ENCODE peak calls at places on chromosome 3, in seven cellular contexts. Z is hepatocyte, E is HCT116, N is GM23338, L is PC-9, H is OCI-LY7, A is PC-3. R is an unnamed sample. For H3K9me2, the result is how much of the 10 kb centered on the place peaks cover.

GRCh38 chr3:69866988-69867720 is 127.9 kb downstream of the MITF start:
- DNase-seq in Z (no peak), E (no peak), N (no peak), L (no peak), H (no peak), A (peak), R (no peak)

GRCh38 chr3:12896206-12896697 is 54.9 kb upstream of the RPL32 start:
- DNase-seq in Z (no peak), E (no peak), N (no peak), L (no peak), H (no peak), A (no peak), R (no peak)

GRCh38 chr3:171116365-171116764 is 89.8 kb upstream of the SLC2A2 start:
- DNase-seq in Z (no peak), E (no peak), N (no peak), L (no peak), H (no peak), A (peak), R (no peak)

GRCh38 chr3:169759256-169759655 is 5.6 kb downstream of the TERC start:
- DNase-seq in Z (no peak), E (no peak), N (no peak), L (no peak), H (peak), A (peak), R (no peak)

GRCh38 chr3:113441051-113441770 is at the start of gene CFAP44:
- DNase-seq in Z (peak), E (no peak), N (peak), L (peak), H (no peak), A (no peak), R (no peak)

GRCh38 chr3:39941941-39942340 is 132.5 kb downstream of the MYRIP start:
- DNase-seq in Z (no peak), E (no peak), N (no peak), L (no peak), H (no peak), A (no peak), R (no peak)

GRCh38 chr3:129310111-129310601 is 31.5 kb downstream of the HMCES start:
- DNase-seq in Z (peak), E (no peak), N (no peak), L (peak), H (no peak), A (peak), R (no peak)

GRCh38 chr3:192916455-192917257 is 1.0 kb downstream of the MB21D2 start:
- DNase-seq in Z (peak), E (no peak), N (peak), L (peak), H (no peak), A (peak), R (no peak)

GRCh38 chr3:117628896-117629295 is 919.3 kb downstream of the TUSC7 start:
- DNase-seq in Z (peak), E (no peak), N (no peak), L (no peak), H (peak), A (peak), R (no peak)

GRCh38 chr3:4994823-4995499 is 15.7 kb downstream of the BHLHE40 start:
- DNase-seq in Z (peak), E (peak), N (no peak), L (peak), H (no peak), A (peak), R (no peak)

GRCh38 chr3:138057384-138057783 is 47.4 kb downstream of the CLDN18 start:
- DNase-seq in Z (no peak), E (no peak), N (no peak), L (no peak), H (no peak), A (no peak), R (no peak)

GRCh38 chr3:106691476-106691875 is 685.8 kb upstream of the CCDC54 start:
- DNase-seq in Z (no peak), E (no peak), N (no peak), L (no peak), H (no peak), A (no peak), R (no peak)

GRCh38 chr3:124775776-124776336 is 45.6 kb downstream of the UMPS start:
- DNase-seq in Z (no peak), E (no peak), N (no peak), L (no peak), H (no peak), A (no peak), R (no peak)

GRCh38 chr3:10041034-10041433 is 14.8 kb downstream of the FANCD2 start:
- DNase-seq in Z (no peak), E (no peak), N (no peak), L (no peak), H (no peak), A (no peak), R (no peak)

GRCh38 chr3:151228291-151229125 is 25.5 kb upstream of the GPR171 start:
- DNase-seq in Z (peak), E (no peak), N (no peak), L (peak), H (peak), A (peak), R (no peak)

GRCh38 chr3:129063841-129064482 is 3.4 kb downstream of the GP9 start:
- DNase-seq in Z (no peak), E (no peak), N (no peak), L (no peak), H (no peak), A (no peak), R (no peak)

GRCh38 chr3:135214400-135214799 is 419.3 kb downstream of the EPHB1 start:
- DNase-seq in Z (no peak), E (no peak), N (no peak), L (no peak), H (no peak), A (no peak), R (no peak)

GRCh38 chr3:32432711-32433530 is 41.3 kb downstream of the CMTM7 start:
- DNase-seq in Z (no peak), E (no peak), N (no peak), L (no peak), H (peak), A (no peak), R (no peak)

GRCh38 chr3:183437696-183438564 is 9.5 kb upstream of the MCF2L2 start:
- DNase-seq in Z (no peak), E (no peak), N (no peak), L (no peak), H (no peak), A (no peak), R (no peak)

GRCh38 chr3:127606086-127606805 is 8.0 kb downstream of the MCM2 start:
- DNase-seq in Z (no peak), E (no peak), N (no peak), L (no peak), H (no peak), A (no peak), R (no peak)

GRCh38 chr3:44981220-44981619 is 5.2 kb downstream of the EXOSC7 start:
- DNase-seq in Z (no peak), E (no peak), N (no peak), L (peak), H (no peak), A (peak), R (no peak)

GRCh38 chr3:8529197-8529637 is 27.6 kb downstream of the LMCD1 start:
- DNase-seq in Z (peak), E (no peak), N (peak), L (no peak), H (no peak), A (no peak), R (no peak)

GRCh38 chr3:152470095-152470494 is 201.4 kb downstream of the MBNL1 start:
- DNase-seq in Z (no peak), E (no peak), N (no peak), L (no peak), H (no peak), A (no peak), R (no peak)

GRCh38 chr3:175716451-175716850 is 857.3 kb downstream of the NAALADL2 start:
- DNase-seq in Z (no peak), E (no peak), N (no peak), L (no peak), H (no peak), A (no peak), R (no peak)

GRCh38 chr3:72593881-72594397 is 254.3 kb downstream of the SHQ1 start:
- DNase-seq in Z (no peak), E (no peak), N (no peak), L (no peak), H (no peak), A (no peak), R (no peak)

DNA sequence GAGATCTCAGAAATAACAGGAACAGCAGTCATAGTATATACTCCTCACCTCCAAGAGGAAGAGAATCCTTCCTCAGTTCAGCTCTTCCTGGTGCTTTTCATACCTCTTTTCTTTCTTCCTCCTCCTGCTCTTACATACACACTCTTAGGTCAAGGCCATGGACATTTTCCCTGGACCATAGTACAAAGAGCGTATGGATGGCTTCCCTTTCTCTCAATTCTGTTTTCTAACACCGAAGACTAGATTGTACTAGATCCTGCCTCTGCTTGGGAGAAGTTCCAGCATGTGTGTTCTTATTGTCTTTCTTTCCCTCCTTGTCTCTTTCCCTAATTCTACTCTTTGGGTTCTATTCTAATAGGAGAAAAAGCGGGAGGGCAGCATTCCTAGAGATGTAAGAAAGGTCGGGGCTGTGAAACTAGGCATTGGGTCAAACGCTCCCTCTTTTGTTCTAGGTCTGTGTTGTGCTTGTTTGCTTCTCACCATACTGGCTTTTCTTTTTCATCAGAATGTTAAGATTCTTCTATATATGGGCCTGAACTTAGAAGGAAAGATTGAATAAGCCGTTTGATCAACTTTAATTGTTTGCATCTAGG is 77.4 kb downstream of the VPS8 start:
- DNase-seq in Z (no peak), E (no peak), N (peak), L (no peak), H (no peak), A (no peak), R (no peak)
- H3K27ac ChIP-seq in Z (no peak), E (no peak), N (peak), L (no peak), H (no peak), A (no peak), R (no peak)

GRCh38 chr3:14344351-14344750 is 58.1 kb upstream of the SLC6A6 start:
- DNase-seq in Z (no peak), E (no peak), N (peak), L (no peak), H (no peak), A (no peak), R (no peak)
- H3K9me2 ChIP-seq in Z (under half), E (under half), N (under half), L (under half), H (under half), A (under half), R (under half)

DNA sequence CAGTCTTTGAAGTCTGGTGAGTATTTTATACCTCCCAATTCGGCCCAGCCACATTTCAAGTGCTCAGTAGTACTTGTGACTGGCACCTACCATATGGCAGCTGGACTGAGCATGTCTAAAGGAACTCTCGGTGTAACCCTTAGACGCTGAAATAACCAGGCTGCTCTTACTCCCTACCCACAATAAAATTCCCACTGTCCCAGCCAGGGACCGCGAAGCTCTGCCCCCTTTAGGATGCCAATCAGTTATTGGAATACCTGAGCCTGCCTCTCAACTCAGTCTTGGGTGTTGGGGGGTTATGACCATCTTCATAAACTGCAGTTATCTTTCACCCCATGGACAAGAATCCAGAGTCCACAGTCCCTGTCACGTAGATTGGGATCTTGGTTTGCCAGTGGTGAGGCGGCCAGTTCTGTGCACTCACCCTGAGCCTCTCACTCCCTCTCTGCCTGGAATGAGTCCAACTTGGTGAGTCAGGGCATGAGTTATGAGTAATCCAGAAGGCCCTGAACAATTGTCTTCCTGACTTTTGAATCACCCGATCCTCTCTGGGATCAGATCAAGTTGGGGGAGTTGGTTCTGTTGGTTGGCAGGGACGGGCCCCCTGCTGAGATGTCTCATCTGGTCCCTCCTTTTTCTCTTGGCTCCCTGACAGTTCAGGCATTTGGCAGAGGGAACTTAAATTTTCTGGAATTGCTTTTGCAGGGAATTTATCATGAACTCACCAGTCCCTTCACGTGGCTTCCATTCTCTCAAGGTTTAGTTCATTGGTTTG is 120.1 kb upstream of the UBE2E1 start:
- DNase-seq in Z (peak), E (peak), N (peak), L (peak), H (no peak), A (peak), R (no peak)
- H3K27ac ChIP-seq in Z (no peak), E (peak), N (no peak), L (peak), H (no peak), A (peak), R (no peak)

GRCh38 chr3:160815280-160815679 is 59.2 kb downstream of the PPM1L start:
- DNase-seq in Z (no peak), E (no peak), N (peak), L (no peak), H (no peak), A (no peak), R (no peak)
- H3K9me2 ChIP-seq in Z (under half), E (under half), N (under half), L (under half), H (under half), A (under half), R (under half)

DNA sequence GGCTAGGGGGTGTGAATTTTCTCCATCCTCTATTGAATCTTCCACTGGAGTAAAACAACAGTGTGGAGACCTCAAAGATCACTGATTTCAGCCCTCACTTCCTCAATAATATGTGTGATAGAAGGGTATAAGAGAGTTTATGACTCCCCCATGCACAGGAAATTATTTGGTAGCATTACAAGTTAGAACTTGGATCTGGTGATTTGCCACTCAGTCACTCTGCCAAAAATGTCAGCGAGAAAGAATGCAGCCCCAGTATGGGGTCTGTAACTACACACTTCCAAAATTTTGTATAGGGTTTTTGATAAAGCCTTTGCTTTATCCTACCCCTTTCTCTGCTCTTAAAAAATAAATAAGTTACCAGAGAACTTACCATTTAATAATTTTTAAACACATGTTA is 81.0 kb upstream of the KCNMB2 start:
- DNase-seq in Z (no peak), E (no peak), N (no peak), L (no peak), H (no peak), A (no peak), R (no peak)
- H3K27ac ChIP-seq in Z (no peak), E (no peak), N (no peak), L (no peak), H (no peak), A (no peak), R (no peak)

GRCh38 chr3:14864131-14864530 is 45.4 kb downstream of the FGD5 start:
- DNase-seq in Z (no peak), E (no peak), N (no peak), L (no peak), H (no peak), A (no peak), R (no peak)
- H3K9me2 ChIP-seq in Z (under half), E (under half), N (under half), L (under half), H (under half), A (under half), R (under half)

GRCh38 chr3:123067689-123068226 is 933 bp downstream of the PDIA5 start:
- DNase-seq in Z (no peak), E (no peak), N (peak), L (no peak), H (peak), A (peak), R (peak)
- H3K27ac ChIP-seq in Z (peak), E (peak), N (no peak), L (peak), H (no peak), A (peak), R (no peak)

GRCh38 chr3:30843950-30844349 is 50.5 kb downstream of the GADL1 start:
- DNase-seq in Z (no peak), E (no peak), N (no peak), L (no peak), H (no peak), A (no peak), R (no peak)
- H3K9me2 ChIP-seq in Z (under half), E (under half), N (under half), L (under half), H (under half), A (under half), R (under half)

GRCh38 chr3:181915556-181915955 is 203.8 kb downstream of the SOX2 start:
- DNase-seq in Z (no peak), E (no peak), N (peak), L (no peak), H (no peak), A (no peak), R (no peak)
- H3K27ac ChIP-seq in Z (no peak), E (no peak), N (no peak), L (no peak), H (no peak), A (no peak), R (no peak)

GRCh38 chr3:99487894-99488293 is 150.5 kb upstream of the COL8A1 start:
- DNase-seq in Z (no peak), E (no peak), N (no peak), L (no peak), H (no peak), A (no peak), R (no peak)
- H3K9me2 ChIP-seq in Z (under half), E (under half), N (under half), L (under half), H (under half), A (under half), R (under half)

R was measured in Karpas-422.